ENCODE peak calls at places on chromosomes 11 and 22, in six cellular contexts. L is prostate gland, B is choroid plexus epithelial cell, C is epithelial cell of esophagus, O is GM20000, Q is IMR-90. P is an unnamed sample.

GRCh38 chr22:26656896-26657851 is at the start of gene MIAT:
- DNase-seq in L (no peak), B (no peak), C (peak), O (peak), Q (peak), P (no peak)

GRCh38 chr22:22884010-22884887 is 3.4 kb upstream of the IGLL5 start:
- DNase-seq in L (no peak), B (peak), C (peak), O (peak), Q (peak), P (peak)

GRCh38 chr11:63813563-63814382 is 517 bp downstream of the SPINDOC start:
- DNase-seq in L (peak), B (peak), C (peak), O (peak), Q (peak), P (no peak)

GRCh38 chr11:46898396-46899095 is 19.8 kb downstream of the LRP4 start:
- DNase-seq in L (peak), B (no peak), C (peak), O (no peak), Q (no peak), P (no peak)

GRCh38 chr11:34209809-34210208 is 104.4 kb downstream of the NAT10 start:
- DNase-seq in L (no peak), B (no peak), C (no peak), O (no peak), Q (no peak), P (no peak)

GRCh38 chr22:32752868-32753520 is 48.5 kb upstream of the TIMP3 start:
- DNase-seq in L (no peak), B (peak), C (no peak), O (no peak), Q (peak), P (no peak)

GRCh38 chr11:130671801-130672700 is 223.6 kb downstream of the ADAMTS15 start:
- DNase-seq in L (no peak), B (peak), C (peak), O (no peak), Q (peak), P (peak)

GRCh38 chr11:17572359-17572690 is 25.3 kb downstream of the OTOG start:
- DNase-seq in L (no peak), B (no peak), C (no peak), O (no peak), Q (no peak), P (no peak)

GRCh38 chr22:42249831-42250230 is 20.6 kb downstream of the TCF20 start:
- DNase-seq in L (no peak), B (no peak), C (no peak), O (no peak), Q (no peak), P (no peak)

GRCh38 chr11:8989411-8989810 is 14.4 kb downstream of the NRIP3 start:
- DNase-seq in L (no peak), B (peak), C (peak), O (no peak), Q (peak), P (no peak)

GRCh38 chr11:44427432-44427831 is 117.5 kb upstream of the ALX4 start:
- DNase-seq in L (no peak), B (no peak), C (no peak), O (no peak), Q (no peak), P (no peak)

GRCh38 chr11:73151371-73151870 is 9.3 kb upstream of the FCHSD2 start:
- DNase-seq in L (no peak), B (no peak), C (no peak), O (no peak), Q (no peak), P (no peak)

GRCh38 chr11:66467756-66468155 is 1.1 kb downstream of the PELI3 start:
- DNase-seq in L (no peak), B (no peak), C (no peak), O (no peak), Q (no peak), P (no peak)

GRCh38 chr11:99325807-99326206 is 305.1 kb downstream of the CNTN5 start:
- DNase-seq in L (no peak), B (peak), C (peak), O (no peak), Q (peak), P (no peak)

GRCh38 chr11:93942176-93942575 is 79.0 kb upstream of the HEPHL1 start:
- DNase-seq in L (no peak), B (no peak), C (no peak), O (no peak), Q (no peak), P (no peak)

GRCh38 chr11:86395061-86395551 is 20.4 kb downstream of the CCDC81 start:
- DNase-seq in L (peak), B (peak), C (peak), O (no peak), Q (peak), P (peak)
- TF ChIP-seq CTCF in L (no peak), B (no peak), C (no peak), O (no peak), Q (no peak), P (no peak)

GRCh38 chr11:106224172-106224571 is 146.7 kb downstream of the AASDHPPT start:
- DNase-seq in L (no peak), B (no peak), C (no peak), O (no peak), Q (no peak), P (no peak)
- TF ChIP-seq CTCF in L (no peak), B (peak), C (no peak), O (no peak), Q (no peak), P (no peak)

GRCh38 chr22:37196539-37197450 is 8.7 kb upstream of the C1QTNF6 start:
- DNase-seq in L (peak), B (peak), C (peak), O (no peak), Q (peak), P (no peak)
- TF ChIP-seq CTCF in L (no peak), B (peak), C (no peak), O (no peak), Q (peak), P (peak)

DNA sequence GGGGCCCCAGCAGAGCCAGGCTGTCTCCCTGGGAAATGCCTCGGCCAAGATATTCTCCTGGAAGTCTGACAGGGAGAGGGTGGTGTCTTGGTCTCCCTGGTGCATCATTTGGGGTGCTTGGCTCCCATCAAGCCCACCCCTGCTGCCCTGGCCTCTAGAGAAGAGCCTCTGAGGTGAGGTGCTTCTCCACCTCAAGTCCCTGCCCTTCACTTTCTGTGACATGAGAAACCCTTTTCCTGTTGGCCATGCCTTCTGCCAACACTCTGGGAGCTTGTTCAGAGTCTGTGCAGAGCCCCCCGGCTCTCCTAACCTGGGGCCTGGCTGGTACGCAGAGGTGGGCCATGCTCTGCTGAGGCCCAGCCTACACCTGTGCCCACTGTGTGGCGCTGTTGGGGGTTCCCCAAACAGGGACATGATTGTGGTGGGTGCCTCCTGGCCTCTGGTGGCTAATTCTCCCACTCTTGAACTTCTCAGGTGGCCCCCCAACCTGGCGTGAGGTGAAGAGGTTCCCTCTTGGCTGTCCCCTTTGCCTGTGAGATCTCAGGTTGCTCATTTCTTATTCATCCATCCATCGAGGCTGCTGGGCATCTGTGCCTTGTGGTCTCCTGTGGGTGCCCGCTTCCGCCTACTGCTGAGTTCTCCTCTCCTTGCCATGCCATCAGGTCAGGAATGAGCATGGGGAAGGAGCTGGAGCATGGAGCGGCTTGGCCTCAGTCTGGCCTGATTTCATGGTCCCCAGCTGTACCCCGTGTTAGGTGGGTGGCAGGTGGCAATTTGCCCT is 19.2 kb upstream of the DGCR8 start:
- DNase-seq in L (no peak), B (no peak), C (no peak), O (no peak), Q (no peak), P (no peak)
- TF ChIP-seq CTCF in L (no peak), B (no peak), C (no peak), O (no peak), Q (no peak), P (no peak)

GRCh38 chr11:2327032-2327431 is 25.2 kb downstream of the TSPAN32 start:
- DNase-seq in L (no peak), B (no peak), C (no peak), O (no peak), Q (no peak), P (no peak)

GRCh38 chr11:2328040-2328439 is 26.2 kb downstream of the TSPAN32 start:
- DNase-seq in L (no peak), B (no peak), C (no peak), O (no peak), Q (no peak), P (no peak)

GRCh38 chr11:2329551-2329950 is 27.7 kb downstream of the TSPAN32 start:
- DNase-seq in L (no peak), B (no peak), C (no peak), O (no peak), Q (no peak), P (no peak)

GRCh38 chr11:2330696-2331095 is 28.9 kb downstream of the TSPAN32 start:
- DNase-seq in L (no peak), B (no peak), C (no peak), O (no peak), Q (no peak), P (no peak)

GRCh38 chr11:2328656-2329354 is 27.0 kb downstream of the TSPAN32 start:
- DNase-seq in L (no peak), B (no peak), C (no peak), O (no peak), Q (no peak), P (no peak)
- TF ChIP-seq CTCF in L (no peak), B (no peak), C (no peak), O (no peak), Q (no peak), P (no peak)

DNA sequence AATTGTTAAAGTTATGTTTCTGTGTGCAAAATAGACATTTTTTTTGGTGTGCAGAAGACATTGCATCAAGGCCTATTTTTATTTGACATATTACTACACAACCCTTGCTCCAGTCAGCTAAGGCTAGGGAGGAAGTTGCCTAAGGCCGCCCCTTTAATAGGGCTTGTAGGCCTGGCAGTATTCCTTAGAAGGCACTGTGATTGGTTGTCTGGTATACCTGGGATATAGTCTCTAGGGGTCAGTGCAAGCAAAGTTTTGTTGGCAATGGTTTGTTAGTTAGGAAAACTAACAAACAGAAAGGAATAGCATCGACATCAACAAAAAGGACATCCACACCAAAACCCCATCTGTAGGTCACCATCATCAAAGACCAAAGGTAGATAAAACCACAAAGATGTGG is 16.9 kb downstream of the CCDC15 start:
- DNase-seq in L (no peak), B (peak), C (peak), O (peak), Q (peak), P (no peak)
- TF ChIP-seq CTCF in L (no peak), B (peak), C (peak), O (no peak), Q (no peak), P (peak)